ENCODE peak calls at places on chromosomes 4 and X, in four cellular contexts. U is body of pancreas, Z is upper lobe of left lung, B is foreskin keratinocyte. C is an unnamed sample.

GRCh38 chr4:121146530-121146929 is 17.6 kb downstream of the TNIP3 start:
- DNase-seq in Z (no peak), B (no peak), U (no peak), C (no peak)

GRCh38 chrX:9635368-9635767 is 130.3 kb downstream of the GPR143 start:
- DNase-seq in B (no peak), Z (no peak), U (no peak), C (no peak)

GRCh38 chr4:78784255-78784654 is 8.1 kb downstream of the BMP2K start:
- DNase-seq in B (no peak), U (no peak), Z (no peak), C (no peak)

GRCh38 chr4:51859476-51860032 is 16.6 kb downstream of the DCUN1D4 start:
- DNase-seq in Z (no peak), U (no peak), B (no peak), C (no peak)

GRCh38 chr4:173917255-173917960 is 366.1 kb downstream of the FBXO8 start:
- DNase-seq in B (peak), U (no peak), Z (no peak), C (no peak)

GRCh38 chr4:55386073-55386472 is 9.7 kb upstream of the TMEM165 start:
- DNase-seq in U (no peak), B (peak), Z (no peak), C (no peak)

GRCh38 chr4:103091601-103092223 is 7.9 kb downstream of the BDH2 start:
- DNase-seq in Z (no peak), B (peak), U (peak), C (peak)

GRCh38 chr4:54439831-54440243 is 210.7 kb downstream of the PDGFRA start:
- DNase-seq in Z (no peak), B (no peak), U (peak), C (no peak)

GRCh38 chrX:134570509-134570846 is 87.8 kb downstream of the PLAC1 start:
- DNase-seq in B (no peak), U (no peak), Z (no peak), C (no peak)

GRCh38 chr4:17616283-17616682 is 1.8 kb downstream of the MED28 start:
- DNase-seq in B (no peak), U (no peak), Z (no peak), C (no peak)

GRCh38 chr4:17614416-17615299 is at the start of gene MED28:
- DNase-seq in U (peak), B (peak), Z (peak), C (peak)

GRCh38 chr4:17623451-17624001 is 9.1 kb downstream of the MED28 start:
- DNase-seq in Z (no peak), B (no peak), U (no peak), C (no peak)

GRCh38 chr4:17618926-17619325 is 4.5 kb downstream of the MED28 start:
- DNase-seq in B (no peak), Z (no peak), U (no peak), C (no peak)

DNA sequence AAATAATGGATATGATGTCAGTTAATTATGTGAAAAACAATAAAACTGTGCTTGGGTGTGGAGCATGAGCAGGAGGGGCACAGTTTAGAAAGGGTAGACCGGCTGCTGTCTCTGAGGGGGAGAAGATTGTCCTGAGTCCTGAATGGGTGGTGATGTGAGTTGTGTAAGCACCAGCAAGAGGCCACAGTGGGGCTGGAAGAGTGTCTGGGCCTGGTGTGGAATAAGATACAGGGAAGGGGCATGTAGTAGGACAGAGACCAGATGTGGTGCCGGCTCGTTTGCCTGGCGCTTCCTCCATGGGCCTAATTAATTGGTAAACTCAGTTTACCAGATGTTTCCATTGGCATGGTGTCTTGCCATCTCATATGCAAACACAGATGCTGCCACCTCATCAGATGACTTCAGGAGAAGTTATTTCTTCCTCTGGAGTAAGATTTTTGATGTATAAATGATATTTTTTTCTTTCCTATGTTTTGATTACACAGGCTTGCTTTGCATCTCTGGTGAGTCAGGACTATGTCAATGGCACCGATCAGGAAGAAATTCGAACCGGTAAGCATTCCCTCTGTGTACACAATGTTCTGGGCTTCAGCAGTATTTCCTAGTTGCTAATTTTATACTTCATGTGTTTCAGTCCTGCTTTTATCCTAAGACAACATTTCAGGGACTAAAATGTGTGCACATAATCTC is 5.1 kb downstream of the MED28 start:
- DNase-seq in U (no peak), Z (no peak), B (no peak), C (no peak)
- H3K27ac ChIP-seq in U (no peak), Z (no peak), B (no peak), C (peak)

DNA sequence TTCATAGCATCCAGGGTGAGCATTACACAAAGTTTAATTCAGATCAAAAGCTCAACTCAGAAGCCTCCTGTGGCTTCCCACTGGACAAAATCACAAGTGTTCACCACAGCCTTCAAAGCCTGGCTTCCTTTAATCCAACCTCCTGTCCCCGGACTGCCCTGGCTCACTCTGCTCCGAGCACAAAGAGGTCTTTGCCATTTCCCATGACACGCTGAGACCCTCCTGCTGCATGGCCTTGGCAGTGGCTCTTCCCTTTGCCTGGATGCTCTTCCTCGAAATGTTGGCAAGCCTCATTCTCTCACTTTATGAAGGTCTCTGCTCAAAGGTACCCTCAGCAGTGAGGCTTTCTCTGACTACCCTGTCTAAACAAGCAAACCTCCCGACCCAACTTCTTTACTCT is 41.0 kb downstream of the LDB2 start:
- DNase-seq in B (no peak), U (no peak), Z (no peak), C (no peak)
- H3K27ac ChIP-seq in B (no peak), U (no peak), Z (peak), C (no peak)

GRCh38 chrX:136126371-136126770 is 21.0 kb upstream of the FHL1 start:
- DNase-seq in B (no peak), U (no peak), Z (no peak), C (no peak)
- H3K27ac ChIP-seq in B (peak), U (no peak), Z (no peak), C (no peak)

GRCh38 chr4:145437466-145437865 is 44.2 kb upstream of the SMAD1 start:
- DNase-seq in B (peak), Z (no peak), U (no peak), C (no peak)

GRCh38 chr4:145436114-145436513 is 45.5 kb upstream of the SMAD1 start:
- DNase-seq in Z (no peak), B (no peak), U (no peak), C (no peak)

GRCh38 chr4:145436793-145437192 is 44.9 kb upstream of the SMAD1 start:
- DNase-seq in U (no peak), B (peak), Z (no peak), C (no peak)

GRCh38 chr4:145438298-145438697 is 43.4 kb upstream of the SMAD1 start:
- DNase-seq in B (no peak), U (no peak), Z (no peak), C (no peak)

GRCh38 chr4:145440292-145441007 is 41.2 kb upstream of the SMAD1 start:
- DNase-seq in U (no peak), B (peak), Z (no peak), C (no peak)
- H3K27ac ChIP-seq in U (no peak), B (no peak), Z (no peak), C (no peak)

GRCh38 chrX:29138003-29138402 is 550.8 kb downstream of the IL1RAPL1 start:
- DNase-seq in U (no peak), B (no peak), Z (no peak), C (no peak)
- H3K27ac ChIP-seq in U (no peak), B (no peak), Z (no peak), C (no peak)

GRCh38 chrX:13377537-13377936 is 57.7 kb upstream of the ATXN3L start:
- DNase-seq in U (no peak), B (no peak), Z (no peak), C (no peak)
- H3K27ac ChIP-seq in U (no peak), B (peak), Z (no peak), C (peak)

GRCh38 chr4:38050560-38051350 is 90.6 kb downstream of the PTTG2 start:
- DNase-seq in Z (no peak), U (no peak), B (no peak), C (no peak)

GRCh38 chr4:38055566-38055965 is 95.4 kb downstream of the PTTG2 start:
- DNase-seq in Z (no peak), U (no peak), B (no peak), C (no peak)

GRCh38 chr4:38058186-38058585 is 98.0 kb downstream of the PTTG2 start:
- DNase-seq in U (no peak), Z (no peak), B (no peak), C (no peak)

GRCh38 chr4:38060829-38061431 is 100.7 kb downstream of the PTTG2 start:
- DNase-seq in Z (no peak), B (no peak), U (no peak), C (no peak)

GRCh38 chr4:38056024-38056685 is 96.0 kb downstream of the PTTG2 start:
- DNase-seq in Z (no peak), B (no peak), U (no peak), C (no peak)
- H3K27ac ChIP-seq in Z (peak), B (no peak), U (peak), C (no peak)

DNA sequence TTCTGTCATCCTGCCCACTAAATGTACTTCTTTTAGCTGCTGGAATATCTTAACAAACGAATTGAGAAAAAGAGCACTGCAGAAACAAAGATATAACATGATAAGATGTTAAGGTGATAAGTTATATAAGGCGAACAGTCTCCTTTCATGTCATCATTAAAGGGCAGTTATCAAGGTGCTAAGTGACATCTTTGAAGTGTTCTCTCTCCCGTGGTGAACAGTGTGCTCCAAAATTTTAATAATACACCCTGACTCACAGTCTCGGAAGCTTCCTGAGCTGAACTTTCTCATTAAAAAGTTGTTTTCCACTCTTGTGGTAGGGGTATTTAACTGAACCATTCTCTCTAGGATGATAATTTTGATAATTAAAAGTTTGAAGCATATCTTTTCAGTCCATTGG is 61.6 kb downstream of the PLS3 start:
- DNase-seq in U (no peak), Z (no peak), B (no peak), C (no peak)
- H3K27ac ChIP-seq in U (no peak), Z (no peak), B (no peak), C (no peak)

C was measured in epithelial cell of prostate.